ENCODE peak calls at places on chromosomes 16 and 17, in ten cellular contexts. I, R, A, C, P, Y, K, U, S and Z are unnamed samples.

GRCh38 chr17:8599351-8600011 is 31.0 kb downstream of the MYH10 start:
- DNase-seq in I (no peak), R (no peak), A (no peak), C (no peak), P (no peak), Y (no peak), K (no peak), U (no peak), S (no peak), Z (no peak)

GRCh38 chr16:85928411-85928820 is 29.5 kb downstream of the IRF8 start:
- DNase-seq in I (no peak), R (no peak), A (no peak), C (no peak), P (no peak), Y (no peak), K (peak; percentile 87), U (no peak), S (no peak), Z (peak; percentile 11)

GRCh38 chr16:85398050-85398451 is 215.1 kb upstream of the GSE1 start:
- DNase-seq in I (no peak), R (peak; percentile 38), A (no peak), C (no peak), P (no peak), Y (no peak), K (no peak), U (no peak), S (peak; percentile 2), Z (no peak)

GRCh38 chr16:85104821-85105391 is 7.4 kb downstream of the CIBAR2 start:
- DNase-seq in I (no peak), R (no peak), A (no peak), C (no peak), P (no peak), Y (no peak), K (peak; percentile 43), U (no peak), S (no peak), Z (no peak)

GRCh38 chr17:8073627-8074485 is 13.7 kb downstream of the ALOX12B start:
- DNase-seq in I (no peak), R (peak; percentile 94), A (peak; percentile 37), C (peak; percentile 47), P (peak; percentile 80), Y (peak; percentile 84), K (no peak), U (peak; percentile 83), S (peak; percentile 57), Z (no peak)

GRCh38 chr17:51298508-51299371 is 38.4 kb downstream of the UTP18 start:
- DNase-seq in I (peak; percentile 18), R (no peak), A (peak; percentile 32), C (peak; percentile 18), P (no peak), Y (peak; percentile 61), K (no peak), U (no peak), S (no peak), Z (no peak)

GRCh38 chr17:41307647-41308046 is 1.5 kb downstream of the KRTAP16-1 start:
- DNase-seq in I (peak; percentile 43), R (no peak), A (peak; percentile 79), C (no peak), P (no peak), Y (no peak), K (peak; percentile 45), U (no peak), S (no peak), Z (no peak)

GRCh38 chr16:55370762-55371482 is 46.9 kb downstream of the IRX6 start:
- DNase-seq in I (peak; percentile 1), R (peak; percentile 68), A (peak; percentile 27), C (no peak), P (no peak), Y (peak; percentile 78), K (no peak), U (peak; percentile 80), S (peak; percentile 75), Z (no peak)

GRCh38 chr17:40019140-40019991 is 4.1 kb downstream of the CSF3 start:
- DNase-seq in I (no peak), R (no peak), A (peak; percentile 74), C (no peak), P (no peak), Y (no peak), K (no peak), U (peak; percentile 46), S (no peak), Z (peak; percentile 18)

GRCh38 chr17:70646673-70647072 is 477.3 kb downstream of the KCNJ2 start:
- DNase-seq in I (no peak), R (no peak), A (no peak), C (no peak), P (no peak), Y (no peak), K (no peak), U (no peak), S (no peak), Z (no peak)

GRCh38 chr16:65120811-65121721 is 797 bp downstream of the CDH11 start:
- DNase-seq in I (no peak), R (peak; percentile 56), A (peak; percentile 55), C (no peak), P (no peak), Y (peak; percentile 60), K (no peak), U (peak; percentile 26), S (peak; percentile 20), Z (no peak)

GRCh38 chr17:62856594-62856993 is 48.5 kb upstream of the MARCHF10 start:
- DNase-seq in I (no peak), R (no peak), A (no peak), C (no peak), P (no peak), Y (no peak), K (no peak), U (no peak), S (no peak), Z (no peak)

GRCh38 chr16:55492756-55493380 is 13.9 kb downstream of the MMP2 start:
- DNase-seq in I (no peak), R (no peak), A (no peak), C (no peak), P (no peak), Y (no peak), K (no peak), U (no peak), S (no peak), Z (no peak)

GRCh38 chr16:10738231-10739077 is 5.2 kb upstream of the NUBP1 start:
- DNase-seq in I (peak; percentile 32), R (no peak), A (peak; percentile 73), C (peak; percentile 74), P (no peak), Y (no peak), K (peak; percentile 57), U (no peak), S (peak; percentile 87), Z (no peak)

GRCh38 chr17:79933863-79934652 is 94.8 kb upstream of the CBX4 start:
- DNase-seq in I (no peak), R (no peak), A (peak; percentile 10), C (no peak), P (no peak), Y (no peak), K (peak; percentile 65), U (no peak), S (no peak), Z (no peak)

GRCh38 chr17:64774888-64775600 is 112.9 kb upstream of the SMURF2 start:
- DNase-seq in I (no peak), R (no peak), A (no peak), C (no peak), P (no peak), Y (no peak), K (no peak), U (no peak), S (no peak), Z (no peak)

GRCh38 chr16:14560523-14560922 is 69.5 kb downstream of the PARN start:
- DNase-seq in I (no peak), R (no peak), A (no peak), C (no peak), P (no peak), Y (no peak), K (no peak), U (no peak), S (no peak), Z (no peak)

GRCh38 chr17:42879596-42879985 is 21.0 kb upstream of the G6PC1 start:
- DNase-seq in I (no peak), R (no peak), A (peak; percentile 49), C (no peak), P (no peak), Y (no peak), K (no peak), U (no peak), S (no peak), Z (no peak)

DNA sequence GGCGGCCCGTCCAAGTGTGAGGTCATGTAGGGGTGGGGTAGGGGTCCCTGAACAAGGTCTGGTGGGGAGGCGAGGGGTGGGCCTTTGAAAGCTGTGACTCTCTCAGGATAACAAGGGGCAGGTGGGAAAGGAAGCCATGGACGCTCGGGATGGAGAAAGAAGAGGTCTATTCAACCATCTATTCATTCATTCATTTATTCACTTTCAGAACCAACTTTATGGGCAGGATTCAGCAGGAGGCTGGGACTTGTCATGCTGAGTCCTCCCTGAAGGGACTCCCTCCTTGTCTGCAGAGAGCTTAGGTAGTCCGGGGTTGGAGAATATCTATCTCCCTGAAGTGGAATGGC is 8.6 kb upstream of the CD300A start:
- DNase-seq in I (no peak), R (no peak), A (no peak), C (no peak), P (no peak), Y (no peak), K (no peak), U (no peak), S (no peak), Z (no peak)
- TF ChIP-seq CTCF in I (no peak), R (no peak), A (no peak), C (no peak), P (peak; percentile 7), Y (no peak), K (no peak), U (no peak), S (peak; percentile 34), Z (no peak)

GRCh38 chr17:36934759-36935630 is 2.3 kb upstream of the LHX1 start:
- DNase-seq in I (no peak), R (peak; percentile 65), A (no peak), C (no peak), P (no peak), Y (peak; percentile 79), K (no peak), U (no peak), S (no peak), Z (no peak)
- H3K27me3 ChIP-seq in I (no peaks in the 10 kb centered on the region), R (peaks cover 91% of the 10 kb centered on the region), A (peaks cover 99% of the 10 kb centered on the region), C (no peaks in the 10 kb centered on the region), P (peaks cover 99% of the 10 kb centered on the region), Y (peaks cover 100% of the 10 kb centered on the region), K (peaks cover 87% of the 10 kb centered on the region), U (peaks cover 98% of the 10 kb centered on the region), S (peaks cover 100% of the 10 kb centered on the region), Z (peaks cover 90% of the 10 kb centered on the region)

DNA sequence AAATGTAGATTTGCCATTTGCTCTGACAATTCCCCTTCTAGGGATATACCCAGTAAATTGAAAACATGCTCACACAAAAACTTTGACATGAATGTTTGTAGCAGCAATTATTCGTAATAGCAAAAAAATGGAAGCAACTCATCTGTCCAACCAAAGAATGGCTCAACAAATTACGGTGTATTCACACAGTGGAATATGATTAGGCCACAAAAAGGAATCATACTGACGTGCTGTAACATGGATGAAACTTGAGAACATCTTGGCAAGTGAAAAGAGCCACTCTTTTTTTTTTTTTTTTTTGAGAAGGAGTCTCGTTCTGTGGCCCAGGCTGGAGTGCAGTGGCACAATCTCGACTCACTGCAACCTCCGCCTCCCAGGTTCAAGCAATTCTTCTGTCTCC is 24.1 kb upstream of the SPNS3 start:
- DNase-seq in I (no peak), R (no peak), A (no peak), C (no peak), P (no peak), Y (no peak), K (no peak), U (no peak), S (no peak), Z (no peak)
- TF ChIP-seq CTCF in I (no peak), R (no peak), A (no peak), C (no peak), P (no peak), Y (no peak), K (no peak), U (no peak), S (no peak), Z (no peak)

GRCh38 chr17:49001671-49002070 is 4.5 kb downstream of the IGF2BP1 start:
- DNase-seq in I (no peak), R (no peak), A (no peak), C (no peak), P (no peak), Y (no peak), K (no peak), U (no peak), S (no peak), Z (no peak)
- H3K27me3 ChIP-seq in I (peaks cover 39% of the 10 kb centered on the region), R (peaks cover 73% of the 10 kb centered on the region), A (peaks cover 73% of the 10 kb centered on the region), C (no peaks in the 10 kb centered on the region), P (peaks cover 99% of the 10 kb centered on the region), Y (no peaks in the 10 kb centered on the region), K (no peaks in the 10 kb centered on the region), U (no peaks in the 10 kb centered on the region), S (peaks cover 100% of the 10 kb centered on the region), Z (peaks cover 19% of the 10 kb centered on the region)